ENCODE peak calls at places on chromosomes 12 and 14, in five cellular contexts. A is immature natural killer cell; W is sigmoid colon; L is NCI-H2107; V is activated naive CD4-positive, alpha-beta T cell treated with anti-CD3 and anti-CD28 coated beads, Interleukin-2, amount 50 U/mL, for 16 hours. K is an unnamed sample.

GRCh38 chr14:31162910-31163649 is 44.5 kb downstream of the HECTD1 start:
- DNase-seq in A (no peak), W (no peak), L (no peak), V (no peak), K (no peak)

GRCh38 chr12:62618319-62618718 is 151.7 kb downstream of the MON2 start:
- DNase-seq in A (no peak), W (no peak), L (no peak), V (no peak), K (no peak)

GRCh38 chr14:72516936-72517408 is 376.9 kb downstream of the DPF3 start:
- DNase-seq in A (peak; percentile 62), W (no peak), L (no peak), V (peak; percentile 72), K (no peak)

GRCh38 chr12:50718760-50719159 is 45.1 kb upstream of the ATF1 start:
- DNase-seq in A (no peak), W (no peak), L (no peak), V (no peak), K (no peak)

GRCh38 chr12:30823140-30823669 is 68.5 kb upstream of the CAPRIN2 start:
- DNase-seq in A (peak; percentile 14), W (no peak), L (no peak), V (peak; percentile 38), K (peak; percentile 65)

GRCh38 chr12:10960260-10960659 is 21.2 kb upstream of the TAS2R14 start:
- DNase-seq in A (no peak), W (no peak), L (no peak), V (no peak), K (no peak)

GRCh38 chr14:93114713-93115068 is 1.0 kb downstream of the ITPK1 start:
- DNase-seq in A (no peak), W (no peak), L (no peak), V (no peak), K (peak; percentile 58)

GRCh38 chr12:124874188-124874587 is 10.5 kb upstream of the SCARB1 start:
- DNase-seq in A (no peak), W (no peak), L (no peak), V (no peak), K (no peak)

GRCh38 chr12:123987022-123987421 is 14.0 kb downstream of the ZNF664 start:
- DNase-seq in A (no peak), W (no peak), L (no peak), V (no peak), K (no peak)

GRCh38 chr12:120235369-120236123 is 30.0 kb downstream of the PXN start:
- DNase-seq in A (peak; percentile 47), W (no peak), L (no peak), V (no peak), K (no peak)

GRCh38 chr14:99067927-99068326 is 204.1 kb downstream of the BCL11B start:
- DNase-seq in A (no peak), W (no peak), L (no peak), V (no peak), K (no peak)

GRCh38 chr12:52020539-52021336 is 14.0 kb downstream of the TAMALIN start:
- DNase-seq in A (peak; percentile 63), W (peak; percentile 78), L (peak; percentile 58), V (peak; percentile 67), K (peak; percentile 56)

GRCh38 chr14:58171090-58171489 is 19.1 kb upstream of the ARMH4 start:
- DNase-seq in A (peak; percentile 12), W (peak; percentile 74), L (peak; percentile 86), V (peak; percentile 41), K (peak; percentile 80)

GRCh38 chr14:70665448-70666363 is 24.0 kb downstream of the TTC9 start:
- DNase-seq in A (no peak), W (no peak), L (peak; percentile 22), V (no peak), K (peak; percentile 68)

GRCh38 chr14:22955702-22956575 is 951 bp downstream of the HAUS4 start:
- DNase-seq in A (no peak), W (peak; percentile 58), L (no peak), V (no peak), K (no peak)

GRCh38 chr12:644818-645552 is 18.3 kb downstream of the NINJ2 start:
- DNase-seq in A (no peak), W (no peak), L (no peak), V (no peak), K (no peak)

GRCh38 chr14:52954346-52955214 is 3.7 kb upstream of the FERMT2 start:
- DNase-seq in A (no peak), W (peak; percentile 73), L (no peak), V (no peak), K (no peak)

GRCh38 chr14:80658155-80658554 is 283.4 kb downstream of the CEP128 start:
- DNase-seq in A (no peak), W (no peak), L (no peak), V (no peak), K (no peak)

GRCh38 chr12:116551952-116552749 is 7.0 kb upstream of the MAP1LC3B2 start:
- DNase-seq in A (no peak), W (no peak), L (no peak), V (no peak), K (no peak)

GRCh38 chr12:27779837-27780611 is at the start of the genes KLHL42 and MANSC4:
- DNase-seq in A (peak; percentile 62), W (peak; percentile 89), L (peak; percentile 58), V (peak; percentile 67), K (peak; percentile 75)

GRCh38 chr14:76191297-76191696 is 39.6 kb downstream of the GPATCH2L start:
- DNase-seq in A (no peak), W (peak; percentile 65), L (no peak), V (no peak), K (no peak)

GRCh38 chr12:102518871-102519270 is 38.5 kb upstream of the IGF1 start:
- DNase-seq in A (no peak), W (no peak), L (no peak), V (no peak), K (no peak)